ENCODE peak calls at places on chromosomes 7 and 10, in eight cellular contexts. N, D, G, Q, R, P, O and L are unnamed samples.

GRCh38 chr7:412731-413356 is 106.8 kb downstream of the PDGFA start:
- DNase-seq in P (no peak), N (no peak), G (peak; percentile 35), D (no peak), Q (peak; percentile 12), O (no peak), R (no peak), L (no peak)

GRCh38 chr10:75108684-75109458 is 2.6 kb upstream of the SAMD8 start:
- DNase-seq in O (peak; percentile 71), P (no peak), G (no peak), D (peak; percentile 90), R (no peak), Q (peak; percentile 41), N (peak; percentile 27), L (no peak)

GRCh38 chr7:133155121-133155520 is 73.2 kb upstream of the CHCHD3 start:
- DNase-seq in Q (no peak), D (no peak), G (no peak), R (no peak), O (no peak), P (no peak), N (no peak), L (no peak)

GRCh38 chr7:124532166-124532565 is 233.4 kb downstream of the GPR37 start:
- DNase-seq in D (no peak), G (no peak), Q (no peak), O (no peak), R (peak; percentile 4), N (no peak), P (peak; percentile 26), L (no peak)

GRCh38 chr10:114632869-114633715 is 25.0 kb downstream of the ABLIM1 start:
- DNase-seq in Q (peak; percentile 55), P (peak; percentile 54), O (peak; percentile 80), N (peak; percentile 59), G (no peak), R (peak; percentile 97), D (no peak), L (no peak)

GRCh38 chr7:11104578-11104977 is 130.9 kb downstream of the PHF14 start:
- DNase-seq in P (no peak), R (no peak), N (no peak), G (no peak), D (no peak), Q (no peak), O (no peak), L (no peak)

GRCh38 chr10:7563770-7564169 is 103.0 kb downstream of the ITIH5 start:
- DNase-seq in R (no peak), N (no peak), G (no peak), O (no peak), Q (no peak), P (no peak), D (no peak), L (no peak)

GRCh38 chr10:76523798-76524231 is 1092.4 kb downstream of the LRMDA start:
- DNase-seq in R (peak; percentile 44), N (no peak), D (no peak), G (no peak), O (no peak), P (no peak), Q (no peak), L (no peak)

GRCh38 chr7:134941185-134941900 is 45.0 kb upstream of the AGBL3 start:
- DNase-seq in D (no peak), Q (no peak), G (no peak), O (no peak), N (no peak), R (peak; percentile 91), P (peak; percentile 80), L (no peak)

GRCh38 chr10:1201010-1201807 is 145.0 kb downstream of the WDR37 start:
- DNase-seq in Q (no peak), D (no peak), G (no peak), O (no peak), R (no peak), N (no peak), P (no peak), L (no peak)

GRCh38 chr7:123190109-123190831 is 9.5 kb downstream of the SLC13A1 start:
- DNase-seq in N (no peak), R (no peak), Q (no peak), O (no peak), G (no peak), P (no peak), D (no peak), L (no peak)

DNA sequence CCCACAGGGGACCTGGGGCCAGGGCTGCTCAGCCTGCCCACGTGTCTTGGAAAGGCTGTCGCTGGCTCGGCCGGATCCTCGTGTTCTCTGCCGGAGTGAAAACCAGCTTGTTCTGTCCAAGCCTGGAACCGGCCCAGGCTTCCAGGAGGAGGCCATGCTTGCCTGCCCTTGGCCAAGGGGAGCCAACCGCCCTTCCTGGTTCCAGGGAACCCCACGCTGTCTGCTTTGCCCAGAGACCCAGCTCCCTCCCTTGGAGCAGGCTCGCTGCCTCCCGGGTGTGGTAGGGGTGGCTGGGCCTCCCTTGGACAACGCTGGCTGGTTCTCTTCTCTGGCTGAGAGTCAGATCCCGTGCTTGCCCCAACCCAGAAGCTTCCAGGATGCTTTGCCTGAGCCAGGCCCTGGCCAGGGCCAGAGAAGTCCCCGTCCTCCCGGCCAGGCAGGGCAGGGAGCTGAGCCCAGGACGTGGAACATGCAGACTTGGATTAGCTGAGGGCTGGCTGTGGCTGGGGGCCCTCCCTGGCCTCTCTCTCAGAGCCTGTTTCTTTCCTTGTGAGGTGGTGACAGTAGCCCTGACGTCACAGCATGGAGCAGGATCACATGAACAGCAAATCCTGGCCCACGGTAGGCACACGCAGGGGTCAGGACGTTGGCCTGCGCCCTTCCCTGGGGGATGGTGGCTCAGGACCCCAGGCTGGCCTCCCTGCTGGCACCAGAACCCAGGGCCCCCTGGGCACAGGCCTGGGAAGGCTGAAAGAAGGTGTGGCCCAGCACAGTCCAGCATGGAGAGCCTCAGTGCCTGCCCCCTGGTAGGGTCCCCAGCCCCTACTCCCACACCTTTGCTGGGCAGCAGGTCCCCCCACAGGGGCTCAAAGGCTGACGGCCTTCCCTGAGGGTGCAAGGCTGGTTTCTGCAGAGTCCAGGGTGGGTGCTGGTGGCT is 67.5 kb downstream of the PWWP2B start:
- DNase-seq in Q (peak; percentile 94), G (peak; percentile 62), N (no peak), D (peak; percentile 96), R (no peak), P (no peak), O (peak; percentile 81), L (no peak)
- H3K4me1 ChIP-seq in Q (peaks cover 36% of the 10 kb centered on the region), G (no peaks in the 10 kb centered on the region), N (no peaks in the 10 kb centered on the region), D (peaks cover 32% of the 10 kb centered on the region), R (no peaks in the 10 kb centered on the region), P (peaks cover 4% of the 10 kb centered on the region), O (peaks cover 18% of the 10 kb centered on the region), L (peaks cover 4% of the 10 kb centered on the region)

DNA sequence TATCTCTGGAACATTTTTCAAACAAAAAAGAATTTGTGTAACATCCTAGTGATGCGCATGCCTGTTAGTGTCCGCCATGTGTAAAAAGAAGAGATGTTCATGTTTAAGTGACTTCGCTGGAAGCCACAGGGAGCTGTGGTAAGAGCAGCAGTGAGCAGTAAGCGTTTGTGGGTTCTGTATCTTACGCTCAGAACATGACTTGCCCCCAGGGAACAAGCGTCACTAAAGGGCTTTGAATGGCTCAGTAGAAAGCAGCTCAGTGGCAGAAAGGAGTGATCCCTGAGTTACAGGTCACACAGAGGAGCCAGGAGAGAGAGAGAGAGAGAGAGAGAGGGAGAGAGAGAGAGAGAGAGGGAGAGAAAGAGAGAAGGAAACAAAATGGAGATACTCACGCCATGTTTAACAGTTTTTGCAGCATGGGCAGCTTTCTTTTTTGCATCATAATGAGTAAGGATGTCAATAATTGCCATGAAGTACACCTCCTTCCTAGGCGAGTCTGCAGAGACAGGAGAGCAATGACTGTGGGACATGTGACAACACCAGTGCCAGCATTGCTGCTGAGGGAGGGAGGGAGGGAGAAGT is 174.7 kb downstream of the PIP4K2A start:
- DNase-seq in Q (no peak), P (no peak), O (no peak), N (no peak), D (no peak), R (no peak), G (no peak), L (no peak)
- H3K9me3 ChIP-seq in Q (no peaks in the 10 kb centered on the region), P (no peaks in the 10 kb centered on the region), O (no peaks in the 10 kb centered on the region), N (no peaks in the 10 kb centered on the region), D (no peaks in the 10 kb centered on the region), R (no peaks in the 10 kb centered on the region), G (no peaks in the 10 kb centered on the region), L (no peaks in the 10 kb centered on the region)

DNA sequence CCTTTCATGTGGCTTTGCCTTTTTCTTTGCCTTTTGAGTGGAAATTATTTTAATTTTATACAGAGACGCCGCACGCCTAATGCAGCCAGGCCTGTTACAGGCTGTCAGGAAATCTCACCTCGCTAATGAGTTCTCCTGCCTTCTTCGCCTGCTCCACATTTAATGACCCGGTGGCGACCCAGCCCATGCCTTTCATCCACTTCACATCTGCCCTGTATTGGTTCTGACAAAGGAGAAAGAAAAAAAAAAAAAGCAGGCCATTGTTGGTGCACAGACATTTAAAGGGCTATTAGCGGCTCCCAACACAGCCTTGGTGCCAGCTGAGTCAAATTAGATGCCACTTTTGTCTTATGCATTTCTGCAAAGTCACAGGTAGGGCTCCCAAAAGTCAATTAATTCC is 43.4 kb downstream of the NRAP start:
- DNase-seq in P (no peak), R (no peak), G (no peak), Q (no peak), N (no peak), O (no peak), D (no peak), L (no peak)
- H3K27me3 ChIP-seq in P (peaks cover 2% of the 10 kb centered on the region), R (peaks cover 27% of the 10 kb centered on the region), G (peaks cover 27% of the 10 kb centered on the region), Q (peaks cover 14% of the 10 kb centered on the region), N (peaks cover 62% of the 10 kb centered on the region), O (no peaks in the 10 kb centered on the region), D (no peaks in the 10 kb centered on the region), L (no peaks in the 10 kb centered on the region)

GRCh38 chr7:21946228-21946709 is 570 bp upstream of the CDCA7L start:
- DNase-seq in N (no peak), R (no peak), O (no peak), D (no peak), P (no peak), Q (no peak), G (no peak), L (no peak)
- H3K4me1 ChIP-seq in N (peaks cover 12% of the 10 kb centered on the region), R (peaks cover 22% of the 10 kb centered on the region), O (peaks cover 42% of the 10 kb centered on the region), D (no peaks in the 10 kb centered on the region), P (peaks cover 14% of the 10 kb centered on the region), Q (no peaks in the 10 kb centered on the region), G (peaks cover 56% of the 10 kb centered on the region), L (no peaks in the 10 kb centered on the region)

GRCh38 chr7:64515781-64516180 is 47.1 kb downstream of the ZNF680 start:
- DNase-seq in N (no peak), R (no peak), D (no peak), O (no peak), G (no peak), P (no peak), Q (no peak), L (no peak)
- H3K9me3 ChIP-seq in N (peaks cover 22% of the 10 kb centered on the region), R (peaks cover 3% of the 10 kb centered on the region), D (peaks cover 59% of the 10 kb centered on the region), O (no peaks in the 10 kb centered on the region), G (peaks cover 100% of the 10 kb centered on the region), P (peaks cover 34% of the 10 kb centered on the region), Q (peaks cover 48% of the 10 kb centered on the region), L (no peaks in the 10 kb centered on the region)

DNA sequence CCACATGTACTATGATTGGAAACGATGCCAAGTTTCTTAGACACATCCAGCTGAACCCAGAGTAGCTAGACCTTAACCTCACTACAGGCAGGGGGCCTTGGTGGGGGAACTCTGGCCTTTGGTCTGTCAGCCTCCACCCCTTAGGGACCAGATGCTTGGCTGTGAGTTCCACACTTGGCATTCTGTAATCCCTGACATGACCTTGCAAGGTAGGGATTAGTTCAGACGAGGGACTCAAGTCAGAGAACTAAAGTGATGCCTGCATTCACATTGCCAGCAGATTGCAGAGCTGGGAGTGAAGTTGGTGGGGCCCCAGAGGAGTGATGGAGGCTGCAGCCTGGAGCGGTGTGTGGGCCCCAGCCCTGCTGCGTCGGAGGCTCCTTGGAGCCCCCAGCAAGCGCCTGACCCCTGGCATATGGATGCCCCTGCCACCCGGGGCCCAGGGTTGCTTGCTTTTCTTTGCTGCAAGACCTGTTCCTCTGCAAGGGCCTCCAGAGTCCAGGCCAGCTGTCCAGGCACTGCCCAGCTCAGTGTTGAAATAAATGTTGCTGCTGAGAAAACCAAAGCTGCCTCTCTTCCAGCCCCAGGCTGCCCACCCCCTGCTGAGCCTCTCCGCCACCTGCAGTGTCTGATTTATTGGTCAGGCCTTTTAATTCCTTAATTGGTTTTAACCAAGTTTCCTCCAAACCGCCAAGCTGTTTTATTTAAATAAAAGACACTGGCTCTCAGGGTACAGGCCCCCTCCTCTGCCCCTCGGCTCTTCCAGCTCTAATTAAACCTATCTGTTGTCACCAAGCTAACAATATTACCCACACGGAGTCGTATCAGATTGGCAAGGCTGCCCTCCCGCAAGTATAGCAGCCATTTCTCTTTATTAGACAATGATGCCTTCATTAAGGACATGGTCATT is 4.7 kb downstream of the NPTX2 start:
- DNase-seq in P (no peak), N (no peak), Q (no peak), O (no peak), G (no peak), R (no peak), D (no peak), L (no peak)
- H3K27me3 ChIP-seq in P (peaks cover 12% of the 10 kb centered on the region), N (peaks cover 39% of the 10 kb centered on the region), Q (peaks cover 40% of the 10 kb centered on the region), O (peaks cover 53% of the 10 kb centered on the region), G (peaks cover 52% of the 10 kb centered on the region), R (peaks cover 21% of the 10 kb centered on the region), D (peaks cover 45% of the 10 kb centered on the region), L (peaks cover 5% of the 10 kb centered on the region)